ENCODE peak calls at places on chromosomes 2 and 18, in five cellular contexts. F, H, X, G and U are unnamed samples.

GRCh38 chr2:180696005-180696404 is 284.4 kb upstream of the UBE2E3 start:
- DNase-seq in F (no peak), H (no peak), X (no peak), G (no peak), U (no peak)

GRCh38 chr2:116023026-116023425 is 1580.6 kb downstream of the DPP10 start:
- DNase-seq in F (no peak), H (no peak), X (no peak), G (no peak), U (no peak)

GRCh38 chr2:112807233-112807807 is 23.0 kb upstream of the IL1A start:
- DNase-seq in F (no peak), H (no peak), X (no peak), G (no peak), U (no peak)

GRCh38 chr2:219032051-219032745 is 9.1 kb downstream of the CFAP65 start:
- DNase-seq in F (no peak), H (no peak), X (no peak), G (no peak), U (no peak)

GRCh38 chr18:48889115-48889941 is 61.4 kb downstream of the SMAD7 start:
- DNase-seq in F (no peak), H (no peak), X (no peak), G (peak; percentile 85), U (no peak)

GRCh38 chr18:27378396-27379094 is 193.4 kb upstream of the CHST9 start:
- DNase-seq in F (no peak), H (no peak), X (peak; percentile 3), G (no peak), U (no peak)

GRCh38 chr18:55405655-55406373 is 182.2 kb downstream of the TCF4 start:
- DNase-seq in F (peak; percentile 11), H (no peak), X (peak; percentile 97), G (no peak), U (no peak)

GRCh38 chr2:197191177-197191947 is 119.2 kb downstream of the ANKRD44 start:
- DNase-seq in F (peak; percentile 27), H (peak; percentile 31), X (peak; percentile 55), G (no peak), U (no peak)

GRCh38 chr2:216404010-216404618 is 8.2 kb upstream of the SMARCAL1 start:
- DNase-seq in F (peak; percentile 39), H (peak; percentile 35), X (peak; percentile 21), G (no peak), U (no peak)

GRCh38 chr18:21112140-21112473 is 494 bp upstream of the ROCK1 start:
- DNase-seq in F (no peak), H (no peak), X (no peak), G (no peak), U (peak; percentile 77)

GRCh38 chr18:28045176-28045810 is 131.6 kb downstream of the CDH2 start:
- DNase-seq in F (no peak), H (no peak), X (peak; percentile 50), G (no peak), U (no peak)

GRCh38 chr2:27489118-27489497 is 435 bp downstream of the IFT172 start:
- DNase-seq in F (peak; percentile 16), H (peak; percentile 1), X (peak; percentile 48), G (no peak), U (no peak)

DNA sequence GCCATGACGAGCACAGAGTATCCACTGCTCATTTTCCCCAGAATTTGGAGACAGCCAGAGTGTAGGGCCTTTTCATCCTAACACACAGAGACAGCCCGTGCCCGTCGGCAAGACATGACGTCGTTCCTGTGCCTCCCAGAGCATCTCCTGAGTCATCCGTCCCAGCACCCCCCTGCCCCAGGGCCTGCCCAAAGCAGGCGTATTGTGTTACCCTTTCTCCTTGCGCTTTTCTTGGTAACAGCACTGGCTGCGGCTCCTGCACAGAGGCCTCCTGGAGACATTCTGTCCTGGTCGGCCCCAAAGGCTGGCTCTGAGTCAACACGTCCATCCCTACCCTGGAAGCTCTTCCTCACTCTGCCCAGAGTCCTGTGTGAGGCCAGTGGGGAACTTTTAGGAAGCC is 217.1 kb downstream of the KLHL29 start:
- DNase-seq in F (no peak), H (no peak), X (no peak), G (peak; percentile 93), U (no peak)
- TF ChIP-seq POLR2AphosphoS5 in F (no peak), H (no peak), X (no peak), G (peak; percentile 48), U (no peak)

DNA sequence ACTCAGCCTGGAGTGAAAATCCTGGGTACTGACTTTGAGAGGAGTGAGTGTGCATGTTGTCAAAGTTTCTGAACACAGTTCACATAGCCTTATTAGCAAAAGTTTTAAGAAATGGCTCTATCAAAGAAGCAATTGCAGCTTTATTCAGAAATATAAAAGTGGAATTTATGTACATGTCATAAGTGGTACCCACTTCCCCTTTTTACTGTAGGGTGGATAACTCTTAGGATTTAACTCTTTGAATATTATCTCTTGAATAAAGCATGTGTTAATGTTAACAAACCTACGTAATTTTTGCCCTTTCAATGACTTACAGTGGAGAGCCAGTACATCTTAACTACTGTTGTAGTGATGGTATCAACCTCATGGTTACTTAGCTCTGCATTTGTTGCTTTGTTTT is 8.7 kb downstream of the NABP1 start:
- DNase-seq in F (no peak), H (no peak), X (no peak), G (no peak), U (no peak)
- H3K4me1 ChIP-seq in F (peaks cover 4% of the 10 kb centered on the region), H (peaks cover 37% of the 10 kb centered on the region), X (peaks cover 51% of the 10 kb centered on the region), G (no peaks in the 10 kb centered on the region), U (peaks cover 22% of the 10 kb centered on the region)

DNA sequence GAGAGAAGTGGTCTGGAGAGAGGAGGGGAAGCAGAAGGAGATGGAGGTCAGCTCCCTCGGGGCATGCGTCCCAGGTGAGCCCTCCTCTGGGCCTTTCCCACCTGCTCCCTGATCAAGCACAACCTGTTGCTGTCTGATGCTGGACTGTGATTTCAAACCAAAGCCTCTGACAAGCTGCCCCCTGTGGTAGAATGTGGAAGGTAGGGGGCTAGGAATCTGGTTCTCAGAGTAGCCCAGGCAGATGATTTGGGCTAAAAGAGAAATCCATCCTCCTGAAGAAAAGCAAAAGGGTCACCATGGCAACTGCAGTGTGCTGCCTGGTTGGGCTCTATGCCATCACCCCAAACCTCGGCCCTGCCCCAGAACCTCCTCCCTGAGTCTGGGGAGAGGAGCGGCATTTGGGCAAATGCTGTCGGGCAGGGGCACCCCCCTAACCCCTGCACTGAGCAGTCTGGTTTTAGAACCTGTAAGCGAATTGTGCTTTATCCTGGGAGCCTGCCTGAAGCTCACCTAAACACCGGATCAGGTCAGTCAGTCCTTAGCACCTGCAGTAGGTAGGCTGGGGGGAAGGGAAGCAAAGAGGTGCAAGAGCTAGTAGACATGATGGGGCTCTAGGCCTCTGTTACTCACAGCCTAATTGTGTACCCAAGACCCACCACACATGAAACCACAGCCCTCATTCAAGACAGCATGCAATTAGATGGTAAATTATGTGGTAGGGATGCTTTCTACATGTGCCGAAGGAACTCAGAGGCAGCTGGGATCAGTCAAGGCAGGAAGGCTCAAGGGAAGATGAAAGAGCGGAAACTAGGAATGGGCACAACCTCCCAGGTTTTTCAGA is 83.6 kb downstream of the DNMT3A start:
- DNase-seq in F (no peak), H (no peak), X (no peak), G (no peak), U (no peak)
- TF ChIP-seq CTCF in F (no peak), H (no peak), X (peak; percentile 21), G (no peak), U (no peak)

DNA sequence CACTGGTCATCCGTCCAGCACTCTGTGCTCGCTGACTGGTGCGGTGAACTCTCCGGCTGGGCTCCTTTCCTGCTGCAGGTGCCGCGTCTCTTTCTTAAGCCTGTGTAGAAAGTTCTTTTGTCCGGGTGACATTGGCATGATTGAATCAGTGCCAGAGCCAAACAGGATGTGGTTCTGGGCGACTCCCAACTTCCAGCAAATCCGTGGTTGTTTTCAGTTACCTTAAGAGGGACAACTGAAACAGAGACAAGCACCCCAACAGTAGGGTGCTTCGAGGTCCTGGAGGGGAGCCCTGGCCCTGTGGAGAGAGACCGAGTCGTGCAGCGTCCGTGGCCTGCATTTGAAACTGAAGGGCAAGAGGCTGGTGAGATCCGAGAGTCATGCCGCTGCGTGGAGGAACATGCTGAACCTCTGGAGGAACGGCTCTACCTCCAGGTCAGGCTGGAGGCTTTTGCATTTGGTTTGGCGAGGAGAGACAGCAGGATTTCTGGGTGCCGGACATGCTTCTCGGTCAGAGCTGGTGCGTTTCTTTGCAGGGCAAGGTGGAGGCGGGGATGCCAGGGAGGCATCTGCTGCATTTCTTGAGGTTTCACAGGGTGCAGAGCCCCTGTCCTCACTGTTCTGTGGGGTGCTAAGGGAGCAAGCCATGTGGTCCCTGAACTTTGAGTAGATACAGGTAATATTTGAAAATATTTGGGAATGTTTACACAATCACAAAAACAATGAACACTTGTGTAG is 26.8 kb downstream of the SH3BP4 start:
- DNase-seq in F (no peak), H (no peak), X (peak; percentile 78), G (no peak), U (peak; percentile 57)
- TF ChIP-seq POLR2AphosphoS5 in F (no peak), H (no peak), X (peak; percentile 52), G (no peak), U (peak; percentile 11)

DNA sequence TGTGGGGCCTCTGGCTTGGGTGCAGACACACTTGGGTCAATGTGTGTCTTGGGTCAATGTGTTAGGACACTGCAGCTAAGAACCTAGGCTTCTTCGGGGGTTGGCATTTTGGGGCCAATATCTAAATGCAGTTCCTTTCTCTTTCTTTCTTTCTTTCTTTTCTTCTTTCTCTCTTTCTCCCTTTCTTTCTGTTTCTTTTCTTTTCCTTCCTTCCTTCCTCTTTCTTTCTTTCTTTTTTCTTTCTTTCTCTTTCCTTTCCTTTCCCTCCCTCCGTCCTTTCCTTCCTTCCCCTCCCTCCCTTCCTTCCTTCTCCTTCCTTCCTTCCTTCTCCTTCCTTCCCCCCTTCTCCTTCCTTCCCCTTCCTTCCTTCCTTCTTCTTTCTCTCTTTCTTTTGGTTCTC is 57.7 kb upstream of the OSR1 start:
- DNase-seq in F (no peak), H (no peak), X (no peak), G (no peak), U (no peak)
- H3K4me1 ChIP-seq in F (no peaks in the 10 kb centered on the region), H (no peaks in the 10 kb centered on the region), X (no peaks in the 10 kb centered on the region), G (no peaks in the 10 kb centered on the region), U (no peaks in the 10 kb centered on the region)

DNA sequence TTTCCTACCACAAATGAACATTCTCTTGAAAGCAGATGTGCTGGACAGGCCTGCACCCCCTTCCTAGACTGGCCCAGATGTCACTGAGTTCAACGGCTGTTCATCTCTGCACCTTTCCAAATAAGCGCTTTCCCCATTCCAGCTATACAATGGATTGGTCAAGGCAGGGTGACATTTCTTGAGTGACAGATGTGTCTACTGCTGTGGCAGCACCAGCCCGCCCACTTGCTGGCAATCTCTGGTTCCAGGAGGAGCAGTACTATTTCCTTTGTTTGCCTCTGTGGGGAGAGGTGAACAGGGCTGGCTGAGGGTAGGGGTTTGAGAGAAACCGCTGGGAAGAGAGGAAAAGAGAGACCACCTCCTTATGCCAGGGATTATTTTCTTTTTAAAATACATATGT is 269.5 kb upstream of the POU3F3 start:
- DNase-seq in F (no peak), H (no peak), X (no peak), G (no peak), U (no peak)
- TF ChIP-seq CTCF in F (no peak), H (no peak), X (no peak), G (no peak), U (no peak)